ENCODE peak calls at places on chromosomes 1 and 21, in four cellular contexts. S, O, Y and P are unnamed samples.

GRCh38 chr1:18938008-18938706 is 18.3 kb downstream of the IFFO2 start:
- DNase-seq in S (no peak), O (no peak), Y (no peak), P (no peak)

GRCh38 chr1:32659581-32659980 is 8.6 kb downstream of the RBBP4 start:
- DNase-seq in S (no peak), O (no peak), Y (no peak), P (no peak)

GRCh38 chr1:205504311-205505075 is at the start of gene CDK18:
- DNase-seq in S (peak), O (peak), Y (peak), P (peak)

GRCh38 chr1:42328916-42329496 is 6.0 kb downstream of the FOXJ3 start:
- DNase-seq in S (no peak), O (no peak), Y (no peak), P (no peak)

GRCh38 chr1:208595745-208596144 is 351.6 kb upstream of the PLXNA2 start:
- DNase-seq in S (no peak), O (no peak), Y (no peak), P (no peak)

GRCh38 chr21:35268817-35269216 is 219.7 kb upstream of the RUNX1 start:
- DNase-seq in S (no peak), O (no peak), Y (no peak), P (no peak)

GRCh38 chr1:52060822-52061221 is 4.7 kb downstream of the BTF3L4 start:
- DNase-seq in S (no peak), O (no peak), Y (no peak), P (no peak)

GRCh38 chr1:24409535-24409934 is 4.0 kb downstream of the STPG1 start:
- DNase-seq in S (no peak), O (no peak), Y (no peak), P (no peak)

GRCh38 chr21:33847586-33848251 is 67.9 kb downstream of the ATP5PO start:
- DNase-seq in S (no peak), O (no peak), Y (no peak), P (no peak)

GRCh38 chr1:189438808-189439207 is 1038.9 kb downstream of the BRINP3 start:
- DNase-seq in S (no peak), O (no peak), Y (no peak), P (no peak)

GRCh38 chr1:247517795-247518612 is 18.2 kb downstream of the OR2C3 start:
- DNase-seq in S (no peak), O (no peak), Y (no peak), P (no peak)

GRCh38 chr21:35349378-35350080 is 300.4 kb upstream of the RUNX1 start:
- DNase-seq in S (no peak), O (no peak), Y (no peak), P (no peak)

GRCh38 chr1:163874070-163874469 is 552.3 kb downstream of the NUF2 start:
- DNase-seq in S (no peak), O (no peak), Y (no peak), P (no peak)

GRCh38 chr21:34795152-34796141 is 126.7 kb downstream of the CLIC6 start:
- DNase-seq in S (no peak), O (no peak), Y (peak), P (no peak)

GRCh38 chr1:171805395-171806115 is 24.1 kb downstream of the METTL13 start:
- DNase-seq in S (no peak), O (no peak), Y (no peak), P (no peak)

GRCh38 chr1:229221106-229222019 is 49.5 kb upstream of the RAB4A start:
- DNase-seq in S (no peak), O (no peak), Y (peak), P (no peak)

GRCh38 chr1:213409971-213410370 is 358.9 kb downstream of the RPS6KC1 start:
- DNase-seq in S (no peak), O (no peak), Y (no peak), P (no peak)

GRCh38 chr1:211133841-211134669 is at the start of gene KCNH1:
- DNase-seq in S (peak), O (peak), Y (peak), P (peak)

GRCh38 chr1:46289976-46290375 is 13.4 kb downstream of the LRRC41 start:
- DNase-seq in S (no peak), O (no peak), Y (no peak), P (no peak)

GRCh38 chr1:186404454-186405051 is 28.9 kb downstream of the ODR4 start:
- DNase-seq in S (peak), O (peak), Y (peak), P (peak)

GRCh38 chr1:74427676-74428075 is 84.7 kb downstream of the LRRC53 start:
- DNase-seq in S (no peak), O (no peak), Y (no peak), P (no peak)

GRCh38 chr1:143643148-143643885 is 328.5 kb downstream of the FAM72C start:
- DNase-seq in S (no peak), O (no peak), Y (no peak), P (no peak)

GRCh38 chr1:48039088-48040049 is 42.2 kb upstream of the TRABD2B start:
- DNase-seq in S (no peak), O (no peak), Y (no peak), P (no peak)

GRCh38 chr1:227924168-227924837 is 23.4 kb downstream of the WNT9A start:
- DNase-seq in S (no peak), O (no peak), Y (no peak), P (no peak)

GRCh38 chr1:115343200-115343737 is 5.2 kb upstream of the NGF start:
- DNase-seq in S (no peak), O (no peak), Y (no peak), P (no peak)

GRCh38 chr1:153990468-153991150 is at the start of gene RPS27:
- DNase-seq in S (peak), O (peak), Y (peak), P (peak)

GRCh38 chr1:207822124-207822601 is 70.3 kb downstream of the CD46 start:
- DNase-seq in S (no peak), O (no peak), Y (no peak), P (no peak)

GRCh38 chr1:94543893-94544635 is 2.5 kb upstream of the F3 start:
- DNase-seq in S (no peak), O (no peak), Y (no peak), P (no peak)

GRCh38 chr1:2523891-2524609 is 2.3 kb downstream of the PANK4 start:
- DNase-seq in S (no peak), O (no peak), Y (no peak), P (no peak)